ENCODE peak calls at places on chromosomes 5 and 9, in four cellular contexts. J is IMR-90, E is GM12878, Z is A549. V is an unnamed sample.

GRCh38 chr9:135365013-135365768 is 114.4 kb upstream of the PPP1R26 start:
- DNase-seq in J (no peak), E (no peak), Z (no peak), V (no peak)

GRCh38 chr5:151492729-151493128 is 45.3 kb downstream of the SLC36A1 start:
- DNase-seq in E (no peak), Z (no peak), J (peak), V (no peak)

GRCh38 chr9:93599571-93600403 is 23.4 kb downstream of the PHF2 start:
- DNase-seq in Z (no peak), J (no peak), E (no peak), V (no peak)

GRCh38 chr5:1860021-1860610 is 22.6 kb downstream of the IRX4 start:
- DNase-seq in J (no peak), Z (no peak), E (no peak), V (no peak)

GRCh38 chr5:130549884-130550552 is 615.0 kb downstream of the HINT1 start:
- DNase-seq in J (no peak), Z (no peak), E (no peak), V (no peak)

GRCh38 chr5:134427540-134428041 is 15.9 kb upstream of the CDKN2AIPNL start:
- DNase-seq in E (no peak), J (no peak), Z (no peak), V (no peak)

GRCh38 chr9:77952641-77953341 is 78.8 kb downstream of the GNAQ start:
- DNase-seq in J (peak), E (no peak), Z (no peak), V (no peak)

GRCh38 chr5:178460598-178461425 is 129.4 kb downstream of the COL23A1 start:
- DNase-seq in Z (peak), J (peak), E (no peak), V (peak)

GRCh38 chr5:120055858-120056257 is 408.2 kb upstream of the PRR16 start:
- DNase-seq in E (no peak), Z (no peak), J (peak), V (no peak)

GRCh38 chr9:15161744-15162143 is 145.3 kb downstream of the TTC39B start:
- DNase-seq in Z (no peak), J (no peak), E (no peak), V (no peak)

GRCh38 chr5:56910123-56910951 is 941 bp downstream of the SETD9 start:
- DNase-seq in J (no peak), Z (no peak), E (no peak), V (peak)

GRCh38 chr9:4886698-4887097 is 94.0 kb downstream of the RCL1 start:
- DNase-seq in Z (no peak), J (no peak), E (peak), V (no peak)

GRCh38 chr9:135664801-135665794 is 2.0 kb downstream of the LCN9 start:
- DNase-seq in J (no peak), E (no peak), Z (no peak), V (no peak)

GRCh38 chr5:150077996-150078801 is 8.2 kb downstream of the CSF1R start:
- DNase-seq in Z (no peak), E (no peak), J (no peak), V (no peak)

GRCh38 chr5:114360816-114361723 is 800 bp upstream of the KCNN2 start:
- DNase-seq in E (no peak), Z (peak), J (peak), V (no peak)

GRCh38 chr5:115179959-115180709 is 10.4 kb upstream of the TRIM36 start:
- DNase-seq in E (no peak), Z (peak), J (peak), V (no peak)

GRCh38 chr9:123111977-123112869 is 78.8 kb downstream of the GPR21 start:
- DNase-seq in E (no peak), J (no peak), Z (no peak), V (no peak)

GRCh38 chr5:138170299-138170698 is 8.1 kb downstream of the BRD8 start:
- DNase-seq in J (no peak), E (no peak), Z (no peak), V (no peak)

GRCh38 chr9:110099236-110099741 is 108.7 kb downstream of the C9orf152 start:
- DNase-seq in E (no peak), J (peak), Z (no peak), V (no peak)

GRCh38 chr5:101174981-101175380 is 271.9 kb upstream of the ST8SIA4 start:
- DNase-seq in E (no peak), J (no peak), Z (no peak), V (no peak)

GRCh38 chr5:37047947-37048346 is 171.4 kb downstream of the NIPBL start:
- DNase-seq in Z (no peak), E (no peak), J (no peak), V (no peak)

GRCh38 chr9:38066167-38066906 is 2.7 kb downstream of the SHB start:
- DNase-seq in E (no peak), J (no peak), Z (no peak), V (no peak)

GRCh38 chr5:127186657-127187056 is 103.9 kb upstream of the MEGF10 start:
- DNase-seq in E (no peak), J (no peak), Z (no peak), V (no peak)

GRCh38 chr5:158458086-158458485 is 599.1 kb upstream of the CLINT1 start:
- DNase-seq in Z (no peak), J (no peak), E (no peak), V (no peak)

GRCh38 chr9:88781500-88782391 is 209.5 kb upstream of the S1PR3 start:
- DNase-seq in Z (no peak), J (peak), E (no peak), V (peak)

GRCh38 chr5:30802961-30803705 is 390.4 kb upstream of the CDH6 start:
- DNase-seq in Z (no peak), J (peak), E (no peak), V (no peak)

GRCh38 chr5:17317499-17317898 is 100.1 kb downstream of the BASP1 start:
- DNase-seq in E (peak), J (no peak), Z (no peak), V (no peak)

GRCh38 chr5:17315710-17316221 is 98.3 kb downstream of the BASP1 start:
- DNase-seq in J (peak), Z (no peak), E (no peak), V (peak)

GRCh38 chr5:17314907-17315471 is 97.6 kb downstream of the BASP1 start:
- DNase-seq in J (no peak), Z (no peak), E (peak), V (no peak)

GRCh38 chr5:17312358-17312757 is 94.9 kb downstream of the BASP1 start:
- DNase-seq in Z (peak), J (no peak), E (no peak), V (no peak)

DNA sequence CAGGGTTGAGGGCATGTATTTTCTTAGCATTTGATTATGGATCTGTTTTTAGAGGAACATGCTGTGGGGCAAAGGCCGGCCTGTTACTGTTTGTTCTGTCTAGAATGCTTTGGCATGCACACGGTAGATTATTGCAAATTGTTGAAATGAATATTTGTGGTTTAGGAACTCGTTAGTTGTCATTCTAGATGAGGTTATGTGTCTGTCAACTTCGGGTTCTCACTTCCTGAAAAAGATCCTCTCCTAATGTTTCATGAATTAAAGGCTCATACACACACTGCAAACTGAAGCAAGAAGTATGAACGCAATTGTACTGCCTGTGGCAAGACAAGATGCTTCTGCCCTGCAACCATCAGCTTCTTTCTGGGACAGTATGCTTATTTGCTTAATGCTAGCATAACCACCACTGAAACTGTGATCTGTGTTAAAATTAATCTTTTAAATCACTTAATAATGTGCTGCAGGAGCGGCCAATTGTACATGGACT is 99.6 kb downstream of the BASP1 start:
- DNase-seq in Z (no peak), E (peak), J (peak), V (no peak)
- TF ChIP-seq ELK1 in Z (no peak), E (no peak), J (no peak), V (no peak)

GRCh38 chr5:96226941-96227552 is 206.0 kb downstream of the PCSK1 start:
- DNase-seq in E (no peak), J (peak), Z (no peak), V (no peak)
- TF ChIP-seq ELK1 in E (no peak), J (no peak), Z (no peak), V (no peak)

GRCh38 chr9:132726561-132727150 is 56.4 kb downstream of the GTF3C4 start:
- DNase-seq in J (no peak), E (no peak), Z (no peak), V (no peak)
- TF ChIP-seq ELK1 in J (no peak), E (no peak), Z (no peak), V (no peak)

GRCh38 chr5:83474170-83474796 is 2.7 kb downstream of the VCAN start:
- DNase-seq in E (no peak), Z (peak), J (peak), V (peak)

GRCh38 chr5:83473344-83474169 is 2.0 kb downstream of the VCAN start:
- DNase-seq in J (peak), Z (peak), E (peak), V (peak)

GRCh38 chr5:83471405-83472212 is at the start of gene VCAN:
- DNase-seq in E (no peak), Z (peak), J (peak), V (no peak)

GRCh38 chr5:83472213-83472507 is 616 bp downstream of the VCAN start:
- DNase-seq in J (no peak), E (no peak), Z (no peak), V (no peak)

DNA sequence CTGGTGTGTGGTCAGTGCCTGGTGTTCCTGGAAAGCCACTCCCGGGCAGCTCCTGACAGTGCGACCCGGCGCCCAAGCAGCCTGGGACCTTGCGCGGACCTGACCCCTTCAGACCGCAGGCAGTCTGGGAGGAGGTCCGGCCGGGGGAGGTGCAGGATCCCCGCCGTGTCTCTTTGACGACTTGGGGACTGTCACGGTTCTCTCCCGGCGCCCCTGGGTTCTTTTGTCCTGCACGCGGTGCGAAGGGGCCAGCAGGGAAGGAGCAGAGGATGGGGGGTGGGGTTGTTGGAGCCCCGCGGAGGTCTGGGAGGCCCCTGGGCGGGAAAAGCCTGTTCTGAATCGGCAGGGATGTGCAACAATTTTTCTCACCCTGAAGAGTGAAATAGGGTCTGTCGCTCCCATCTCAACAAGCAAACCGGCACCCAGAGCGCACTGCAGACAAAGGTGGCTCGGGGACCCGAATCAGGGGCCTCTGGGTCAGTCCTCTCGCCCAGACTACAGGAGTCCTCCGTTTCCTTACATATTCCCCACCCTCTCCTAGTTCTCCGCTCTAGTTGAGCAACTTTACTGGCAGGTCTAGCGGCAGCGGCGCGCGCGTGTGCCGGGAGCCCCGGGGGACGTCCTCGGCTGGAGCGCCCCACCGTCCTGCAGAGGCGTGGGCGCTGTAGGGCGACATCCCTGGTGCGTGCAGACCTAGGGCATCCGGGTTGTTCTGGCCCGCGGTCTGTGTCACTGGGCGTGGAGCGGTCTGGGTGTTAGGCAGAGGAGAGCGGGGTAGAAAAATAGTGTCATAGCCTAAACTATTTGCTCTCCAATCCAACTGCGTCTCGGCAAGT is 1.2 kb downstream of the VCAN start:
- DNase-seq in J (no peak), Z (peak), E (no peak), V (peak)
- TF ChIP-seq ELK1 in J (no peak), Z (no peak), E (no peak), V (no peak)

GRCh38 chr5:170232786-170233185 is at the start of gene C5orf58:
- DNase-seq in E (no peak), Z (no peak), J (no peak), V (peak)
- TF ChIP-seq ELK1 in E (no peak), Z (no peak), J (no peak), V (no peak)

GRCh38 chr5:137078171-137078665 is 420.9 kb downstream of the SPOCK1 start:
- DNase-seq in Z (peak), E (no peak), J (peak), V (no peak)
- TF ChIP-seq ELK1 in Z (no peak), E (no peak), J (no peak), V (no peak)

DNA sequence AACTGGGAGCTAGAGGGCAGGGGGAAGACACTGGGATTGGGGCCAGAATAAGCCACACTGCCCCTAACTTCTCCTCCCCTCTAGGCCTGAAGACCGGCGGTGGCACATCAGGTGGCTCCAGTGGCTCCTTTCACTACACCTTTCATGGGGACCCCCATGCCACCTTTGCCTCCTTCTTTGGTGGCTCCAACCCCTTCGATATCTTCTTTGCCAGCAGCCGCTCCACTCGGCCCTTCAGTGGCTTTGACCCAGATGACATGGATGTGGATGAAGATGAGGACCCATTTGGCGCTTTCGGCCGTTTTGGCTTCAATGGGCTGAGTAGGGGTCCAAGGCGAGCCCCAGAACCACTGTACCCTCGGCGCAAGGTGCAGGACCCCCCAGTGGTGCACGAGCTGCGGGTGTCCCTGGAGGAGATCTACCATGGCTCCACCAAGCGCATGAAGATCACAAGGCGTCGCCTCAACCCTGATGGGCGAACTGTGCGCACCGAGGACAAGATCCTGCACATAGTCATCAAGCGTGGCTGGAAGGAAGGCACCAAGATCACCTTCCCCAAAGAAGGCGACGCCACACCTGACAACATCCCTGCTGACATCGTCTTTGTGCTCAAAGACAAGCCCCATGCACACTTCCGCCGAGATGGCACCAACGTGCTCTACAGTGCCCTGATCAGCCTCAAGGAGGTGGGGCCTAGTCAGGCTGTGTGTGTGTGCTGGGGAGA is 6.8 kb downstream of the DNAJB5 start:
- DNase-seq in J (no peak), E (no peak), Z (no peak), V (no peak)
- TF ChIP-seq ELK1 in J (no peak), E (no peak), Z (no peak), V (no peak)

DNA sequence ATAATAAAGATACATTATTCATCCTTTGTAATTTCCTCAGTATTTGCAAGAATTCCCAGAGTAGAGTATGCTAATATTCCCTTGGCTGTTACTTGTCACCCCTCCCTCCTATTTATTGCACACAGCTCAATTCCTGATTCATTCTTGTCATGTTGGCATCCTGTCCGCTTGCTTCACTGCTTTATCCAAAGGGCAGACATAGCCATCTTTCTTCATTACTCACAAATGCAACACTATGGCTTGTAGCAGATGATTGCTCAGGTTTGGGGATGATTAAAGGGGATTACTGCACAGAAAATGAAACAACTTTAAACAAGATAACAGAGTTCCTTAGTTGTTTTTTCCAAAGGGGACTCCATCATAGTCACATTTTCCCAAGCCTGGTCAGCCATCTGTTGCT is 1.2 kb upstream of the IL33 start:
- DNase-seq in J (peak), E (no peak), Z (no peak), V (no peak)
- TF ChIP-seq ELK1 in J (no peak), E (no peak), Z (no peak), V (no peak)

GRCh38 chr9:98128316-98128715 is 9.3 kb upstream of the TRIM14 start:
- DNase-seq in J (no peak), E (no peak), Z (no peak), V (no peak)

GRCh38 chr9:98130576-98131228 is 11.7 kb upstream of the TRIM14 start:
- DNase-seq in Z (no peak), E (no peak), J (no peak), V (no peak)

GRCh38 chr9:98127226-98127625 is 8.2 kb upstream of the TRIM14 start:
- DNase-seq in Z (no peak), J (no peak), E (no peak), V (no peak)

GRCh38 chr9:98132158-98132557 is 13.1 kb upstream of the TRIM14 start:
- DNase-seq in Z (no peak), J (no peak), E (no peak), V (no peak)

GRCh38 chr9:98129451-98129881 is 10.4 kb upstream of the TRIM14 start:
- DNase-seq in J (peak), E (no peak), Z (no peak), V (no peak)
- TF ChIP-seq ELK1 in J (no peak), E (no peak), Z (no peak), V (no peak)

GRCh38 chr5:23014251-23014650 is 161.1 kb upstream of the CDH12 start:
- DNase-seq in J (no peak), Z (no peak), E (no peak), V (no peak)
- TF ChIP-seq ELK1 in J (no peak), Z (no peak), E (no peak), V (no peak)

V was measured in K562.